ENCODE peak calls at places on chromosomes 2 and 18, in seven cellular contexts. I is uterus, K is heart left ventricle, N is A549, S is body of pancreas, L is IMR-90, D is stomach. J is an unnamed sample.

GRCh38 chr18:59639821-59640220 is 57.4 kb downstream of the CCBE1 start:
- DNase-seq in I (no peak), K (no peak), N (no peak), S (no peak), L (peak), D (no peak), J (no peak)

GRCh38 chr2:103174711-103175110 is 412.9 kb downstream of the TMEM182 start:
- DNase-seq in I (no peak), K (no peak), N (no peak), S (no peak), L (no peak), D (no peak), J (no peak)

GRCh38 chr18:48335829-48336228 is 73.4 kb downstream of the ZBTB7C start:
- DNase-seq in I (no peak), K (no peak), N (no peak), S (no peak), L (no peak), D (no peak), J (peak)

GRCh38 chr18:51051105-51051712 is 21.2 kb downstream of the SMAD4 start:
- DNase-seq in I (no peak), K (no peak), N (peak), S (no peak), L (peak), D (no peak), J (no peak)

GRCh38 chr2:151799886-151800292 is 28.3 kb downstream of the ARL5A start:
- DNase-seq in I (no peak), K (no peak), N (no peak), S (no peak), L (no peak), D (no peak), J (no peak)

GRCh38 chr2:216023055-216023648 is 9.8 kb upstream of the MREG start:
- DNase-seq in I (no peak), K (no peak), N (peak), S (peak), L (peak), D (peak), J (peak)

GRCh38 chr2:54728669-54729120 is 5.2 kb downstream of the EML6 start:
- DNase-seq in I (no peak), K (no peak), N (peak), S (no peak), L (peak), D (no peak), J (no peak)

GRCh38 chr2:164976301-164976700 is 21.0 kb upstream of the SLC38A11 start:
- DNase-seq in I (no peak), K (no peak), N (no peak), S (no peak), L (no peak), D (no peak), J (no peak)

GRCh38 chr2:44707945-44708645 is 233.4 kb upstream of the SIX3 start:
- DNase-seq in I (no peak), K (no peak), N (no peak), S (no peak), L (no peak), D (no peak), J (no peak)

GRCh38 chr18:61838521-61838920 is 54.3 kb downstream of the RNF152 start:
- DNase-seq in I (no peak), K (no peak), N (no peak), S (no peak), L (no peak), D (no peak), J (no peak)

GRCh38 chr18:59268722-59269562 is 4.3 kb downstream of the RAX start:
- DNase-seq in I (no peak), K (no peak), N (peak), S (peak), L (no peak), D (no peak), J (peak)

GRCh38 chr2:180002198-180002597 is 4.9 kb downstream of the CWC22 start:
- DNase-seq in I (no peak), K (no peak), N (no peak), S (no peak), L (no peak), D (no peak), J (no peak)

GRCh38 chr2:119753930-119754321 is 5.8 kb upstream of the PTPN4 start:
- DNase-seq in I (no peak), K (no peak), N (no peak), S (no peak), L (no peak), D (no peak), J (no peak)

GRCh38 chr18:52615943-52616342 is 275.9 kb downstream of the DCC start:
- DNase-seq in I (no peak), K (no peak), N (no peak), S (no peak), L (no peak), D (no peak), J (no peak)

GRCh38 chr18:58042826-58043362 is 1.1 kb upstream of the NEDD4L start:
- DNase-seq in I (no peak), K (no peak), N (no peak), S (no peak), L (no peak), D (no peak), J (no peak)

GRCh38 chr2:238160206-238161129 is 1.7 kb downstream of the ERFE start:
- DNase-seq in I (no peak), K (no peak), N (peak), S (no peak), L (peak), D (no peak), J (peak)

GRCh38 chr18:24503182-24503581 is 42.7 kb downstream of the HRH4 start:
- DNase-seq in I (no peak), K (no peak), N (no peak), S (no peak), L (no peak), D (no peak), J (no peak)

DNA sequence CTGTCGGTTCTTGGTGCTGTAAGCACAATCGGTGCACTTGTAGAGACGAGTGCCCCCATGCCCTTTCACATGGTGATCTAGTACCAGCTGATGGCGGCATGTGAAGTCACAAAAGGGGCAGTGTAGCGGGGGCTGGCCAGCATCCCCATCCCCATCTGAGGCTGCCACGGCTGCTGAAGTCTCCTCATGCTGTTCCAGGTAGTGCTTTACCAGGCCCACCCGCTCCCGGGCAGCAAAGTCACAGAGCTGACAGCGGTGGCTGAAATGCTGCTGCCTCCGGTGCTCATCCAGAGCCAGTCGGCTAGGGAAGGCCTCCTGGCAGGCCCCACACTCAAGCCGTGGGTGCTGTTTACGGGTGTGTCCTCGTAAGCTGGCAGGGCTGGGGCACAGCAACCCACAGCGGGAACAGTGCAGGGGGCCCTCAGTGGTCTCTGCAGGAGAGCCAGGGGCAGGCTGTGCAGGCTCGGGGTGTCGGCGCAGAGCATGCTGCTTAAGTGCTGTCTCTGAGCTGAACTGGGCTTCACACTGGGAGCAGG is 17.2 kb downstream of the ZNF142 start:
- DNase-seq in I (no peak), K (no peak), N (no peak), S (no peak), L (no peak), D (no peak), J (no peak)
- TF ChIP-seq POLR2A in I (no peak), K (no peak), N (peak), S (no peak), L (no peak), D (no peak), J (no peak)

GRCh38 chr2:173075056-173075780 is 428 bp upstream of the MAP3K20 start:
- DNase-seq in I (no peak), K (no peak), N (no peak), S (no peak), L (no peak), D (no peak), J (peak)

GRCh38 chr2:173077506-173078177 is 2.0 kb downstream of the MAP3K20 start:
- DNase-seq in I (no peak), K (no peak), N (no peak), S (no peak), L (peak), D (no peak), J (no peak)

GRCh38 chr2:173079141-173079540 is 3.5 kb downstream of the MAP3K20 start:
- DNase-seq in I (no peak), K (no peak), N (no peak), S (no peak), L (peak), D (no peak), J (no peak)

GRCh38 chr2:173076557-173077345 is 1.1 kb downstream of the MAP3K20 start:
- DNase-seq in I (peak), K (peak), N (peak), S (peak), L (peak), D (peak), J (peak)

GRCh38 chr2:173075781-173076556 is at the start of gene MAP3K20:
- DNase-seq in I (peak), K (peak), N (peak), S (peak), L (peak), D (peak), J (peak)
- TF ChIP-seq POLR2A in I (peak), K (peak), N (peak), S (peak), L (peak), D (no peak), J (peak)

DNA sequence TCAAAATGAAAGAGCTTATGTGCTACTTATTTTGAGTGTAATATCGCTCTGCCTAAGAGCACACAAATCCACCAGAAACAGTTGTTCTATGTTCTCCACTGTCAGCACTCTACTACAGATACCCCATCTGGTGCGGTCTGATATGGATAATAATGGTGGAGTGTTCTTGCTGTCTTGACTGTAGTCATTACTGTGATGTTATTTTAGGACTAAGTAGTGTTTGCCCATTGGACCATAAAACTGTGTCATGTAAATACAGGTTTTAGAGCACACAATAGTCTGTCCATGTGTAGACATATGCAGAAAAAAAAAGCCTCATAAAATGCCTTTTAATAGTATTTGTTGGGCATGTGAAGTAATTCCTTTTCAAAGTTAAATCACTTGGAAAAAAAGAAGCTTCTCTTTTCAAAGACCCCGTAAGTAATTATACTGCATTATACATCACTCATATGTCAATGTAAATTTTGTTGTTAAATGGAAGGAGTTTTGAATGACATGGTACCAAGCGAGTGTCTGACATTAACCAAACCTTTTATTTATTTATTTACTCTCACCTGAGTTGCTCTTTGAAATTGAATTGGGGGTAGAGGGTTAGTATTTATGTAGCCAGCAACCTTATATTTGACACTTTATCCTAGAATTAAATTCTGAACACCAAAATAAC is 1249.3 kb upstream of the ZEB2 start:
- DNase-seq in I (no peak), K (no peak), N (no peak), S (no peak), L (no peak), D (no peak), J (no peak)
- TF ChIP-seq POLR2A in I (no peak), K (no peak), N (no peak), S (no peak), L (no peak), D (no peak), J (no peak)

DNA sequence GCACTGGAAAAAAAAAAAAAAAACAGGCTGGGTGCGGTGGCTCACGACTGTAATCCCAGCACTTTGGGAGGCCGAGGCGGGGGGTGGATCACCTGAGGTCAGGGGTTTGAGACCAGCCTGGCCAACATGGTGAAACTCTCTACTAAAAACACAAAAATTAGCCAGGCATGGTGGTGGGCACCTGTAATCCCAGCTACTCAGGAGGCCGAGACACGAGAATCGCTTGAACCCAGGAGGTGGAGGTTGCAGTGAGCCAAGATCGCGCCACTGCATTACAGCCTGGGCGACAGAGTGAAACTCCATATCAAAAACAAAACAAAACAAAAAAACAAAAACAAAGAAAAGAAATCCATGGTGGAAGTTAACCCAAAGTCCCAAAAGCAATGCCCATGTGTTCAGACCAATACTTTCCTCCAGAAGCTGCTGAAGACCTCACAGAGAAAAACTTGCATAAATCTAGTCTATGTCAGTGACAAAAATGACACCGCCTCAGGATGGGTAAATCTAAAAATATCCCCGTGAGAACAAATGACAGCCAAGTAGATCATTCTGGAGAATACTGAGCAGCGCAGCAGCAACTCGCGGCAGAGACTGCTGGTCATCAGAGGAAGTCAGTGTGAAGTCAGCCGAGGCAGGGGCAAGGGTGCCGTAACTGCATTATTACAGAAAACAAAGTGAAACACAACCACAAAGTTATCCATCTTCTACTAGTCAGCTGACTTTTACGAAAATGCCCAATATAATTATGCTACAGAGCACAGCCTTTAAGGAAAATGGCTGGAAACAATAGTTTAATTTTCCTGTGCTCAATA is 41.0 kb downstream of the LPIN2 start:
- DNase-seq in I (no peak), K (peak), N (no peak), S (peak), L (no peak), D (peak), J (no peak)
- TF ChIP-seq POLR2A in I (peak), K (no peak), N (no peak), S (peak), L (no peak), D (no peak), J (peak)

GRCh38 chr2:99180755-99181647 is at the start of the genes MITD1 and MRPL30:
- DNase-seq in I (peak), K (peak), N (peak), S (peak), L (peak), D (peak), J (peak)
- TF ChIP-seq POLR2A in I (peak), K (peak), N (peak), S (peak), L (peak), D (no peak), J (peak)

GRCh38 chr18:63422087-63422861 is at the start of gene VPS4B:
- DNase-seq in I (peak), K (peak), N (peak), S (peak), L (peak), D (peak), J (peak)
- TF ChIP-seq POLR2A in I (peak), K (peak), N (peak), S (peak), L (peak), D (no peak), J (peak)

GRCh38 chr2:172084734-172085459 is 410 bp upstream of the DLX1 start:
- DNase-seq in I (peak), K (peak), N (peak), S (peak), L (peak), D (peak), J (peak)
- TF ChIP-seq POLR2A in I (no peak), K (no peak), N (peak), S (no peak), L (peak), D (no peak), J (no peak)

DNA sequence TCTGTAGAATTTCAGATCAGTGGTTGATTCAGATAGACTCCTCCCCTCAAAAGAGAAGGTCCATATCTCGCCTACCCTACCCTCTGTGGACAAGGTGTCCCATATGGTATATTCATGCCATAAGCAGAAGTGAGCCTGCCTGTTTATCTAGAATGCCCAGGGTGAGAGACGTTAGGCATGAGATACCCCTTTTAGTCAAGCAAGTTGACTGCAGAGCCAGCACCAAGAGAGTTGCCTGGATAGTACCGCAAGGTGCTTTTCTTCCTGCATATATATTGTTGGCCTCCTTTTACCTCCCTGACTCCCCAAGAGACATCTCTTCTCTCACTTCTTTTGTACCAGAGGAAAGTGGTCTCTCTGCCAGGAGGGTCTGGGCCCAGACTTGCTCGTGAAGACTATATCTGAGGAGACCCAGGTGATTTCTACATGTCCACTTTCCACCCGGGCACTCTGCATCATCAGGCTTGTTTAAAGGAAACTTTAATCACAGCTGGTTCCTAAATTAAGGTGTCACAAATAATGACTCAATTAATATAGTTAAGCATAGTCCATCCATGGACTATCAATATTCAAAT is 4.0 kb downstream of the ITGA4 start:
- DNase-seq in I (no peak), K (no peak), N (no peak), S (no peak), L (no peak), D (no peak), J (no peak)
- TF ChIP-seq POLR2A in I (no peak), K (no peak), N (no peak), S (no peak), L (no peak), D (no peak), J (no peak)

DNA sequence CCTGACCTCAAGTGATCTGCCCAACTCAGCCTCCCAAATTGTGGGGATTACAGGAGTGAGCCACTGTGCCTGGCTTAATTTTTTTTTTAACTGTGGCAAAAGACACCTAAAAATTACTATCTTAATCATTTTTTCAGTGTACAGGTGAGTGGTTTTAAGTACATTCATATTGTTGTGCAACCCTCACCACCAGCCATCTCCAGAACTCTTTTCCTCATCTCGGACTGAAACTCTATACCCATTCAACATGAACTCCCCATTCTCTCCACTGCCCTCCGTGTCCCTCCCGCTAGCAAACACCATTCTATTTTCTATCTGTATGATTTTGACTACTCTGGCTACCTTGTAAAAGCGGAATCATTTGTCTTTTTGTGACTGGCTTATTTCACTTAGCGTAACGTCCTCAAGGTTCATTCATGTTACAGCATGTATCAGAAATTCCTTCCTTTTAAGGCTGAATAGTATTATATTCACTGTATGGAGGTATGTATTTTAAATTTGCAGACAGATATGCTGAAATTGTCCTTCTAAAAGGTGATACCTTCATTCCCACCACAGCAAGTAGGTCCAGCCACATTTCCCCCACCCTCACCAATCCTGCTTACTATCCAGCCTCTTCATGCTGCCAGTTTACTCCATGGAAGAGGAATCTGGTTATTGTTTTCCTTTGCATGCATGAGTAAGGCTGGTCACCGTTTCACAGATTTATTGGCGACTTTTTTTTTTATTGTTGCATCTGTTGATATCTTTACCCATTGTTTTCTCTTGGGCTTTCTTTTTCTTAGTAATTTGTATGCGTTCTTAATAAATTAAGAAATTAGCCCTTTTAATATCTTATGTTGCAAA is 40.6 kb upstream of the ANXA4 start:
- DNase-seq in I (no peak), K (no peak), N (no peak), S (no peak), L (no peak), D (no peak), J (no peak)
- TF ChIP-seq POLR2A in I (no peak), K (no peak), N (no peak), S (no peak), L (no peak), D (no peak), J (no peak)

J was measured in thyroid gland.